ENCODE peak calls at places on chromosomes 13 and 19, in eight cellular contexts. S, Q, K, X, C, J, E and I are unnamed samples.

GRCh38 chr13:69828527-69828926 is 279.1 kb upstream of the ATXN8OS start:
- DNase-seq in S (no peak), Q (no peak), K (no peak), X (no peak), C (no peak), J (no peak), E (no peak), I (no peak)

GRCh38 chr13:48038763-48039162 is 1.2 kb downstream of the NUDT15 start:
- DNase-seq in S (no peak), Q (no peak), K (no peak), X (no peak), C (no peak), J (no peak), E (no peak), I (no peak)

GRCh38 chr13:90414691-90415596 is 932.5 kb upstream of the MIR17HG start:
- DNase-seq in S (no peak), Q (peak), K (peak), X (no peak), C (no peak), J (no peak), E (no peak), I (no peak)

GRCh38 chr13:110936519-110936918 is 21.6 kb upstream of the ANKRD10 start:
- DNase-seq in S (no peak), Q (no peak), K (no peak), X (no peak), C (no peak), J (no peak), E (no peak), I (no peak)

GRCh38 chr19:33429891-33430673 is 56.6 kb downstream of the CEBPG start:
- DNase-seq in S (peak), Q (no peak), K (no peak), X (no peak), C (no peak), J (no peak), E (no peak), I (no peak)

GRCh38 chr19:17026041-17026658 is 460 bp downstream of the CPAMD8 start:
- DNase-seq in S (peak), Q (no peak), K (no peak), X (no peak), C (no peak), J (no peak), E (no peak), I (no peak)

GRCh38 chr19:33438016-33438671 is 64.6 kb downstream of the CEBPG start:
- DNase-seq in S (no peak), Q (no peak), K (peak), X (no peak), C (no peak), J (peak), E (no peak), I (no peak)

GRCh38 chr19:47280183-47280797 is 5.6 kb downstream of the INAFM1 start:
- DNase-seq in S (peak), Q (no peak), K (no peak), X (no peak), C (peak), J (no peak), E (no peak), I (no peak)

GRCh38 chr13:113916330-113916815 is 52.5 kb upstream of the GAS6 start:
- DNase-seq in S (no peak), Q (no peak), K (peak), X (no peak), C (no peak), J (no peak), E (no peak), I (no peak)

GRCh38 chr19:48533770-48534169 is 18.2 kb upstream of the SULT2B1 start:
- DNase-seq in S (no peak), Q (no peak), K (no peak), X (no peak), C (no peak), J (no peak), E (no peak), I (no peak)

GRCh38 chr19:55670280-55671053 is 4.6 kb upstream of the EPN1 start:
- DNase-seq in S (no peak), Q (no peak), K (no peak), X (no peak), C (no peak), J (no peak), E (no peak), I (no peak)

GRCh38 chr19:43674630-43674982 is 4.6 kb upstream of the PLAUR start:
- DNase-seq in S (no peak), Q (no peak), K (peak), X (no peak), C (no peak), J (peak), E (no peak), I (no peak)

GRCh38 chr13:97946951-97947588 is 6.4 kb upstream of the IPO5 start:
- DNase-seq in S (no peak), Q (peak), K (peak), X (no peak), C (no peak), J (no peak), E (no peak), I (no peak)

GRCh38 chr19:8577741-8578140 is 499 bp upstream of the MYO1F start:
- DNase-seq in S (no peak), Q (no peak), K (no peak), X (no peak), C (no peak), J (no peak), E (no peak), I (no peak)

GRCh38 chr19:10762656-10763055 is 44.8 kb downstream of the DNM2 start:
- DNase-seq in S (peak), Q (no peak), K (no peak), X (no peak), C (no peak), J (peak), E (no peak), I (no peak)

GRCh38 chr13:109785141-109785891 is 1.1 kb downstream of the IRS2 start:
- DNase-seq in S (peak), Q (no peak), K (peak), X (no peak), C (no peak), J (peak), E (no peak), I (no peak)

GRCh38 chr19:51124729-51125128 is at the start of gene SIGLEC9:
- DNase-seq in S (no peak), Q (no peak), K (no peak), X (no peak), C (no peak), J (peak), E (no peak), I (no peak)

GRCh38 chr13:76148926-76149325 is 512.8 kb downstream of the LMO7 start:
- DNase-seq in S (no peak), Q (peak), K (peak), X (no peak), C (no peak), J (no peak), E (no peak), I (no peak)

GRCh38 chr13:91482427-91482826 is 84.0 kb downstream of the GPC5 start:
- DNase-seq in S (no peak), Q (no peak), K (no peak), X (no peak), C (no peak), J (no peak), E (no peak), I (peak)

GRCh38 chr13:112891477-112892401 is 77.3 kb upstream of the MCF2L start:
- DNase-seq in S (no peak), Q (no peak), K (no peak), X (no peak), C (no peak), J (no peak), E (peak), I (peak)

GRCh38 chr13:42272115-42272756 is at the start of gene AKAP11:
- DNase-seq in S (peak), Q (no peak), K (peak), X (peak), C (peak), J (peak), E (no peak), I (no peak)

GRCh38 chr13:107493271-107493670 is 722.1 kb downstream of the LIG4 start:
- DNase-seq in S (no peak), Q (no peak), K (no peak), X (no peak), C (no peak), J (no peak), E (no peak), I (no peak)

GRCh38 chr19:1237754-1238372 is at the start of gene CBARP:
- DNase-seq in S (no peak), Q (no peak), K (no peak), X (no peak), C (no peak), J (no peak), E (peak), I (no peak)

GRCh38 chr19:12913871-12914690 is 5.0 kb downstream of the SYCE2 start:
- DNase-seq in S (peak), Q (no peak), K (no peak), X (no peak), C (no peak), J (no peak), E (no peak), I (no peak)

GRCh38 chr13:66887088-66887487 is 343.0 kb downstream of the PCDH9 start:
- DNase-seq in S (no peak), Q (no peak), K (peak), X (no peak), C (no peak), J (peak), E (no peak), I (no peak)

GRCh38 chr19:14146789-14147216 is 10.4 kb upstream of the ASF1B start:
- DNase-seq in S (no peak), Q (peak), K (peak), X (no peak), C (no peak), J (no peak), E (no peak), I (no peak)

GRCh38 chr13:44388427-44388826 is 14.8 kb downstream of the SERP2 start:
- DNase-seq in S (no peak), Q (no peak), K (no peak), X (no peak), C (no peak), J (no peak), E (no peak), I (no peak)

GRCh38 chr13:105961438-105961837 is 574.0 kb downstream of the EFNB2 start:
- DNase-seq in S (no peak), Q (no peak), K (no peak), X (no peak), C (no peak), J (no peak), E (no peak), I (no peak)

GRCh38 chr13:19155321-19155861 is 26.2 kb downstream of the TUBA3C start:
- DNase-seq in S (no peak), Q (no peak), K (no peak), X (no peak), C (no peak), J (no peak), E (no peak), I (no peak)

GRCh38 chr13:27044837-27045570 is 126.6 kb downstream of the USP12 start:
- DNase-seq in S (peak), Q (no peak), K (no peak), X (no peak), C (no peak), J (no peak), E (no peak), I (no peak)

GRCh38 chr19:19384486-19384885 is 21.0 kb upstream of the GATAD2A start:
- DNase-seq in S (no peak), Q (no peak), K (no peak), X (no peak), C (no peak), J (no peak), E (no peak), I (no peak)

GRCh38 chr13:20121154-20121515 is 39.7 kb downstream of the GJA3 start:
- DNase-seq in S (no peak), Q (no peak), K (peak), X (no peak), C (no peak), J (no peak), E (no peak), I (no peak)

GRCh38 chr19:31141301-31141700 is 207.9 kb downstream of the TSHZ3 start:
- DNase-seq in S (no peak), Q (no peak), K (no peak), X (no peak), C (no peak), J (no peak), E (no peak), I (no peak)

GRCh38 chr13:52450012-52450792 is at the start of gene VPS36:
- DNase-seq in S (peak), Q (peak), K (peak), X (peak), C (peak), J (peak), E (peak), I (peak)

GRCh38 chr19:32464279-32464678 is 58.7 kb downstream of the DPY19L3 start:
- DNase-seq in S (no peak), Q (no peak), K (peak), X (no peak), C (no peak), J (no peak), E (no peak), I (no peak)

GRCh38 chr13:30396434-30397075 is 25.7 kb upstream of the UBE2L5 start:
- DNase-seq in S (no peak), Q (no peak), K (peak), X (no peak), C (no peak), J (no peak), E (no peak), I (no peak)

GRCh38 chr19:38519988-38520387 is 86.5 kb downstream of the RYR1 start:
- DNase-seq in S (no peak), Q (no peak), K (no peak), X (no peak), C (no peak), J (no peak), E (no peak), I (no peak)

GRCh38 chr13:106348032-106348431 is 187.4 kb downstream of the EFNB2 start:
- DNase-seq in S (no peak), Q (no peak), K (peak), X (no peak), C (no peak), J (no peak), E (no peak), I (peak)

GRCh38 chr13:58452123-58452623 is 820.6 kb downstream of the PCDH17 start:
- DNase-seq in S (no peak), Q (no peak), K (no peak), X (no peak), C (no peak), J (no peak), E (no peak), I (no peak)